ENCODE peak calls at places on chromosomes 3 and 15, in four cellular contexts. T is glutamatergic neuron, O is GM06990, U is neural crest cell. B is an unnamed sample.

GRCh38 chr3:140682586-140682985 is 4.7 kb downstream of the TRIM42 start:
- DNase-seq in U (no peak), T (no peak), O (no peak), B (no peak)

GRCh38 chr3:37701729-37702128 is 160.0 kb upstream of the CTDSPL start:
- DNase-seq in O (no peak), T (no peak), U (no peak), B (no peak)

GRCh38 chr3:94453864-94454263 is 391.0 kb downstream of the NSUN3 start:
- DNase-seq in U (no peak), O (no peak), T (no peak), B (no peak)

GRCh38 chr15:25624504-25625172 is 185.8 kb upstream of the UBE3A start:
- DNase-seq in U (no peak), O (no peak), T (peak; percentile 64), B (no peak)

GRCh38 chr3:37971467-37971866 is 19.1 kb upstream of the VILL start:
- DNase-seq in T (no peak), O (no peak), U (no peak), B (no peak)

GRCh38 chr15:60384052-60384451 is 13.7 kb downstream of the ANXA2 start:
- DNase-seq in T (no peak), U (no peak), O (no peak), B (no peak)

GRCh38 chr3:67529337-67529736 is 125.1 kb downstream of the SUCLG2 start:
- DNase-seq in U (no peak), T (no peak), O (no peak), B (no peak)

GRCh38 chr3:123344175-123344908 is 104.5 kb downstream of the ADCY5 start:
- DNase-seq in T (no peak), U (no peak), O (no peak), B (no peak)

GRCh38 chr3:64595253-64595694 is 92.5 kb downstream of the ADAMTS9 start:
- DNase-seq in U (no peak), T (no peak), O (no peak), B (no peak)

GRCh38 chr15:39598958-39599845 is 18.3 kb downstream of the THBS1 start:
- DNase-seq in O (no peak), U (no peak), T (no peak), B (no peak)

GRCh38 chr15:39599871-39600270 is 19.0 kb downstream of the THBS1 start:
- DNase-seq in U (no peak), T (no peak), O (no peak), B (no peak)

GRCh38 chr15:39598186-39598850 is 17.4 kb downstream of the THBS1 start:
- DNase-seq in T (no peak), O (no peak), U (no peak), B (no peak)

GRCh38 chr15:39605146-39605545 is 24.3 kb downstream of the THBS1 start:
- DNase-seq in U (no peak), T (no peak), O (no peak), B (no peak)

DNA sequence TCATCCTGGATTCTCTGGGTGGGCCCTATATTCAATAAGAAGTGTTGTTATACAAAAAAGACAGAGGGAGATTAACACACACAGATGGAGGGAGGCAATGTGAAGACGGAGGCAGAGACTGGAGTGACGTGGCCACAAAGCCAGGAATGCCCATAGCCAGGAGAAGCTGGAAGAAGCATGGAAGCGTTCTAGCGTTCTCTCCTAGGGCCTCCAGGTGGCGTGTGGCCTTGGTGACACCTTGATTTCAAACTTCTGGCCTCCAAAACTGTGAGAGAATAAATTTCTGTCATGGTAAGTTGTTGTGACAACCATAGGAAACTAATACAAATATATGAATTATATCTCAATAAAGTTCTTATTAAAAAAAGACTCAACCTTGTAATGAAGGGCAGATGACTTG is 21.3 kb downstream of the THBS1 start:
- DNase-seq in T (no peak), U (no peak), O (no peak), B (no peak)
- TF ChIP-seq CTCF in T (no peak), U (peak; percentile 21), O (peak; percentile 38), B (no peak)

DNA sequence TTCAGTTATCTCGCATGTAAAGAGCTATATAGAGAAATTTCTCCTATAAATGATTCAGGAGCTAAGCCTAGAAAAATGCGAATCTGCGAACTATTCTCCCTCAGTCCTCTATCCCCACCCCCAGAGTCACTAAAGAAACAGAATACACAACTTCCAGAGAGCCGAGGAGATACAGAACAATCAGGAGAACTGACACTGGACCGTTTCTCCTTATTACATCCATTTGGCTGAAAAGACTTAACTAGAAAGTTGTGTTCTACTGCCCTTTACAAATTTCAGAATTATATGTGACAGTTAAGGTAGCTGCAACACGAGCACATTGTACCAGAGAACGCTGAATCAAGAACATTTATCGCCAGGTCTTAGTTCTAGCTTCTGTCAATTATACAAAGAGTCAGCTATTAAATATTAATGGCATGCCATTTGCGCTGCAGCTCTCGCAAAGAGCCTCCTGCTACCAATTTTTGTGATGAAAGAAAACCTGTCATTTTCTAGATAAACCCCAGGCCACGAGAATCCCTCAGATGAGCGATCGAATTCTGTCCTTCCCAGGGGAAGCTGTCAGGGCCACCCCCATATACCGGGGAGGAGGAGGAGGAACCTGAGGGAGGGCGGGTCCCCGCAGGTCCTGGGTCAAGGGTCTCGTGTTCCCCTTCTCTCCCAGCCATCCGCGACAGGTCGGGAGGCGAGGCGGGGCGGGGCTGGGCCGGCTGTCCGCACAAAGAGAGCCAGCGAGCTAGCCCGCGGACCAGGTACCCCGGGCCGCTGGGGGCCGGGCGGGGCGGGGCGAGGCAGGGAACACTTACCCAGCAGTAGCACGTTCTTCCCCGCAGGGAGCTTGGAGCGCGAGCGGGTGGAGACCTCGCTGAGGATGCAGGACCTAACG is 875 bp downstream of the DYNC1LI1 start:
- DNase-seq in O (peak; percentile 74), T (peak; percentile 97), U (peak; percentile 50), B (no peak)
- TF ChIP-seq CTCF in O (no peak), T (no peak), U (no peak), B (no peak)

GRCh38 chr3:189896533-189896932 is 224.2 kb downstream of the P3H2 start:
- DNase-seq in O (no peak), U (no peak), T (no peak), B (no peak)

GRCh38 chr3:189898559-189899153 is 222.0 kb downstream of the P3H2 start:
- DNase-seq in O (no peak), T (no peak), U (no peak), B (no peak)

GRCh38 chr3:189900578-189900977 is 220.1 kb downstream of the P3H2 start:
- DNase-seq in T (no peak), O (no peak), U (no peak), B (no peak)

GRCh38 chr3:189899186-189899585 is 221.5 kb downstream of the P3H2 start:
- DNase-seq in T (no peak), U (no peak), O (no peak), B (no peak)

GRCh38 chr3:189897406-189897805 is 223.3 kb downstream of the P3H2 start:
- DNase-seq in U (no peak), O (no peak), T (no peak), B (no peak)
- TF ChIP-seq CTCF in U (no peak), O (no peak), T (no peak), B (no peak)

GRCh38 chr3:98984024-98984423 is 82.5 kb upstream of the DCBLD2 start:
- DNase-seq in O (no peak), U (no peak), T (no peak), B (no peak)

GRCh38 chr3:98982336-98982735 is 80.8 kb upstream of the DCBLD2 start:
- DNase-seq in O (no peak), T (no peak), U (no peak), B (no peak)

GRCh38 chr3:98980915-98981596 is 79.6 kb upstream of the DCBLD2 start:
- DNase-seq in T (no peak), O (peak; percentile 59), U (no peak), B (no peak)

GRCh38 chr3:98986073-98986472 is 84.6 kb upstream of the DCBLD2 start:
- DNase-seq in O (no peak), T (peak; percentile 29), U (peak; percentile 16), B (no peak)

GRCh38 chr3:98985406-98985805 is 83.9 kb upstream of the DCBLD2 start:
- DNase-seq in U (no peak), T (no peak), O (no peak), B (no peak)
- TF ChIP-seq CTCF in U (no peak), T (no peak), O (no peak), B (no peak)

GRCh38 chr3:23183731-23184130 is 19.4 kb upstream of the UBE2E2 start:
- DNase-seq in T (no peak), O (no peak), U (peak; percentile 8), B (no peak)
- TF ChIP-seq CTCF in T (peak; percentile 32), O (peak; percentile 26), U (peak; percentile 62), B (no peak)

GRCh38 chr15:33559207-33559890 is 248.6 kb downstream of the RYR3 start:
- DNase-seq in T (no peak), O (no peak), U (no peak), B (no peak)
- TF ChIP-seq CTCF in T (no peak), O (no peak), U (no peak), B (no peak)

GRCh38 chr3:138919304-138919703 is 27.6 kb downstream of the FOXL2 start:
- DNase-seq in O (no peak), T (no peak), U (no peak), B (no peak)

GRCh38 chr3:138912237-138912636 is 34.7 kb downstream of the FOXL2 start:
- DNase-seq in U (no peak), O (no peak), T (no peak), B (no peak)

GRCh38 chr3:138914870-138915502 is 32.0 kb downstream of the FOXL2 start:
- DNase-seq in O (no peak), U (no peak), T (no peak), B (no peak)

GRCh38 chr3:138915503-138916498 is 31.1 kb downstream of the FOXL2 start:
- DNase-seq in U (peak; percentile 94), O (peak; percentile 87), T (peak; percentile 96), B (peak; percentile 86)

DNA sequence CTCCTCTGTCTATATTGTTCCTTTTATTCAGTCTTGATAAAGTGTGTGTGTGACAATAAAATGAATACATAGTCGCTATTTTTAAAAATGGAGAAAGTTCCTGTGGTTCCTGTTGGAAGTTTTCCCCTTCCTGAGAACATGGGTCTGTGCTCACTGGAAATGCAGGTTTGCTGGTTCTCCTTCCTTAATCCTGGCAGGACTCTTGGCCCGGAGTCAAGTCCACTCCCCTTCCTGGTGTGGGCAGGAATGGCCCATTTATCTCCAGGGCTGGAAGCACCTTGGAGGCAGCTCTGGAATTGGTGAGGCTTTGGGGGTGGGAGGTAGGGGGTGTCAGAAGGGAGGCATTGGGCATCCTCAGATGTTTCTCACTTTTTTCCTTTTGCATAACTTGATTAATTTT is 30.1 kb downstream of the FOXL2 start:
- DNase-seq in O (no peak), T (no peak), U (no peak), B (no peak)
- TF ChIP-seq CTCF in O (no peak), T (no peak), U (no peak), B (no peak)

GRCh38 chr15:26838742-26839460 is 28.0 kb upstream of the GABRA5 start:
- DNase-seq in U (peak; percentile 18), O (no peak), T (peak; percentile 68), B (no peak)
- TF ChIP-seq CTCF in U (peak; percentile 69), O (peak; percentile 29), T (peak; percentile 82), B (no peak)